ENCODE peak calls at places on chromosomes 11 and 22, in six cellular contexts. Z is Panc1, B is GM23338, H is HCT116, N is K562, M is GM12878. X is an unnamed sample.

GRCh38 chr11:36014906-36015305 is 71.0 kb downstream of the LDLRAD3 start:
- ATAC-seq in Z (no peak), M (no peak), N (no peak), H (no peak), B (no peak), X (no peak)

GRCh38 chr11:60855726-60856633 is at the start of gene PTGDR2:
- ATAC-seq in N (peak), M (no peak), B (no peak), Z (no peak), H (no peak), X (no peak)

GRCh38 chr22:35314161-35314942 is 14.7 kb downstream of the TOM1 start:
- ATAC-seq in B (peak), Z (no peak), N (no peak), H (no peak), M (no peak), X (no peak)

GRCh38 chr22:47287516-47287915 is 525.1 kb downstream of the TBC1D22A start:
- ATAC-seq in N (no peak), M (no peak), B (no peak), H (no peak), Z (no peak), X (no peak)

GRCh38 chr22:42960146-42960509 is 54.8 kb downstream of the PACSIN2 start:
- ATAC-seq in M (no peak), Z (peak), B (no peak), N (peak), H (no peak), X (no peak)

GRCh38 chr11:10606536-10607208 is 38.2 kb upstream of the LYVE1 start:
- ATAC-seq in H (no peak), B (no peak), Z (no peak), M (peak), N (no peak), X (peak)

GRCh38 chr11:70482529-70482917 is 84.2 kb downstream of the CTTN start:
- ATAC-seq in Z (peak), N (no peak), M (no peak), H (peak), B (no peak), X (peak)

GRCh38 chr11:118046964-118047700 is 29.7 kb upstream of the TMPRSS4 start:
- ATAC-seq in N (peak), B (no peak), M (peak), H (no peak), Z (no peak), X (no peak)

GRCh38 chr11:128528294-128528693 is 59.1 kb downstream of the ETS1 start:
- ATAC-seq in B (no peak), M (no peak), N (no peak), Z (no peak), H (no peak), X (no peak)

GRCh38 chr11:93700830-93701229 is 39.3 kb downstream of the CEP295 start:
- ATAC-seq in Z (no peak), B (no peak), N (no peak), M (no peak), H (no peak), X (no peak)

GRCh38 chr11:71209181-71209580 is 43.2 kb downstream of the SHANK2 start:
- ATAC-seq in B (no peak), M (no peak), H (no peak), Z (no peak), N (no peak), X (no peak)

GRCh38 chr22:40037320-40037719 is 42.6 kb downstream of the FAM83F start:
- ATAC-seq in M (no peak), H (no peak), N (no peak), B (no peak), Z (no peak), X (no peak)

GRCh38 chr22:29030016-29030617 is 31.5 kb downstream of the C22orf31 start:
- ATAC-seq in N (no peak), Z (peak), M (no peak), H (peak), B (no peak), X (no peak)

GRCh38 chr11:102345923-102346322 is 1.1 kb upstream of the BIRC2 start:
- ATAC-seq in M (peak), Z (peak), N (peak), H (no peak), B (no peak), X (no peak)

GRCh38 chr22:23684561-23685031 is 6.2 kb upstream of the RGL4 start:
- ATAC-seq in N (peak), M (no peak), B (no peak), H (no peak), Z (no peak), X (peak)

GRCh38 chr22:46528121-46528610 is 9.3 kb downstream of the CELSR1 start:
- ATAC-seq in Z (peak), M (peak), N (peak), B (no peak), H (peak), X (no peak)

GRCh38 chr22:42262964-42263363 is 7.5 kb downstream of the TCF20 start:
- ATAC-seq in H (no peak), N (peak), B (no peak), M (peak), Z (no peak), X (no peak)

GRCh38 chr22:49686495-49687219 is 141.0 kb downstream of the BRD1 start:
- ATAC-seq in M (no peak), N (no peak), H (no peak), Z (no peak), B (no peak), X (no peak)

GRCh38 chr11:46743693-46744339 is 24.8 kb downstream of the F2 start:
- ATAC-seq in N (no peak), Z (no peak), M (no peak), H (no peak), B (no peak), X (no peak)

GRCh38 chr11:130278151-130278550 is 36.6 kb downstream of the ZBTB44 start:
- ATAC-seq in Z (no peak), B (no peak), N (no peak), H (no peak), M (peak), X (no peak)

GRCh38 chr11:129853508-129854228 is 38.0 kb downstream of the TMEM45B start:
- ATAC-seq in Z (peak), H (no peak), M (no peak), B (no peak), N (peak), X (no peak)

GRCh38 chr22:44540756-44541670 is 43.0 kb upstream of the RTL6 start:
- ATAC-seq in H (no peak), M (no peak), B (no peak), N (no peak), Z (no peak), X (no peak)

DNA sequence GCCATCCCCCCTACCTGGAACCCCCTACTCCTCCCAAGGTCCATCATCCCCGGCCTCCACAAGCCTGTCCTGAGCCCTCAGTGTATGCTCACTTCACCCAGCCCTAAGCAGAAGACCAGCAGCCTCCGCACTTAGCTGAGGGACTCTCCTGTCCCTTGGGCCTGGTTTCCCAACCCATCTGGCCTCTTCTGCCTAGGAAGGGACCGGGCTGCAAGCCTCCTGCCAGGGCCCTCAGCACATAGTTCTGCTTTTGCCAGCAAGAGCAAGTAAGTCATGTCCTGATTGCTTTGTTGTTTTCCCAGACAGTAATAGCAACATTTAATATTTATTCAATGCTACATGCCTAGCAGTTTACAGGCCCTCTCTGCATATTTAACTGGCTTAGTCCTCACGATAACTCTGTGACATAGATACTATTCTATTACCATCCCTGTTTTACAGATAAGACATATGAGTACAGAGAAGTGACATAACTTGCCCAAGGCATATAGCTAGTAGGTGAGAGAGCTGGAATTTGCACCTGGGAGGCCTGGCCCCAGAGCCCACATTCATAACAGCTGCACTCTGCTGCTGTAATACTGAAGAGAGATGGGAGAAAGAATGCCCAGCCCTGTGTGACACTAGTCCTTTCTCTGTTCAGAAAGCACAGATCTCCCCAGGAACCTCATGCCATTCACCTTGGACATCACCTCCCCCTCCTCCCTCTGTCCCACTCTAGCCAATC is 139.2 kb downstream of the PARVA start:
- ATAC-seq in H (no peak), N (no peak), B (no peak), M (no peak), Z (no peak), X (no peak)
- TF ChIP-seq POLR2AphosphoS5 in H (no peak), N (no peak), B (no peak), M (no peak), Z (no peak), X (no peak)

GRCh38 chr11:2885676-2886081 is at the start of gene CDKN1C:
- ATAC-seq in N (peak), Z (peak), H (peak), M (peak), B (peak), X (peak)
- TF ChIP-seq POLR2AphosphoS5 in N (peak), Z (peak), H (peak), M (no peak), B (peak), X (peak)

DNA sequence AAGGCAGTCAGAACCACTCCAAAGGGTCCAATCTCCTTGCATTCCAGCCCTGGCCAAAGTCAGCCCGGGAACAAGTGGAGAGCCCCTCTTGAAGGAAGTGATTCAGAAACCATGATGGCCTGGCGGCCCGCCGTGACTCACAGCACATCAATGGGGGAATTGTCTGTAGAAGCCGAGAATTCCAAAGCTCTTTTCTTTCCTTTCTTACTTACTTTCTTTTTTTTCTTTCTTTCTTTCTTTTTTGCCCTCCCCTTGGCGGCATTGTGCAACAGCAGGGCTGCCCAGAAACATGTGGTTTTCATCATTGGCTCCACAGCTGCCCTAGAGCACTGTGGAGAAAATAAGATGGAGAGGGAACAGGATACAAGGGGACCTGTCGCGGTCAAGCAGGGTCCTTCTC is 140.2 kb upstream of the TIMP3 start:
- ATAC-seq in Z (no peak), H (no peak), B (no peak), M (no peak), N (no peak), X (peak)
- TF ChIP-seq POLR2AphosphoS5 in Z (no peak), H (no peak), B (no peak), M (no peak), N (no peak), X (peak)

DNA sequence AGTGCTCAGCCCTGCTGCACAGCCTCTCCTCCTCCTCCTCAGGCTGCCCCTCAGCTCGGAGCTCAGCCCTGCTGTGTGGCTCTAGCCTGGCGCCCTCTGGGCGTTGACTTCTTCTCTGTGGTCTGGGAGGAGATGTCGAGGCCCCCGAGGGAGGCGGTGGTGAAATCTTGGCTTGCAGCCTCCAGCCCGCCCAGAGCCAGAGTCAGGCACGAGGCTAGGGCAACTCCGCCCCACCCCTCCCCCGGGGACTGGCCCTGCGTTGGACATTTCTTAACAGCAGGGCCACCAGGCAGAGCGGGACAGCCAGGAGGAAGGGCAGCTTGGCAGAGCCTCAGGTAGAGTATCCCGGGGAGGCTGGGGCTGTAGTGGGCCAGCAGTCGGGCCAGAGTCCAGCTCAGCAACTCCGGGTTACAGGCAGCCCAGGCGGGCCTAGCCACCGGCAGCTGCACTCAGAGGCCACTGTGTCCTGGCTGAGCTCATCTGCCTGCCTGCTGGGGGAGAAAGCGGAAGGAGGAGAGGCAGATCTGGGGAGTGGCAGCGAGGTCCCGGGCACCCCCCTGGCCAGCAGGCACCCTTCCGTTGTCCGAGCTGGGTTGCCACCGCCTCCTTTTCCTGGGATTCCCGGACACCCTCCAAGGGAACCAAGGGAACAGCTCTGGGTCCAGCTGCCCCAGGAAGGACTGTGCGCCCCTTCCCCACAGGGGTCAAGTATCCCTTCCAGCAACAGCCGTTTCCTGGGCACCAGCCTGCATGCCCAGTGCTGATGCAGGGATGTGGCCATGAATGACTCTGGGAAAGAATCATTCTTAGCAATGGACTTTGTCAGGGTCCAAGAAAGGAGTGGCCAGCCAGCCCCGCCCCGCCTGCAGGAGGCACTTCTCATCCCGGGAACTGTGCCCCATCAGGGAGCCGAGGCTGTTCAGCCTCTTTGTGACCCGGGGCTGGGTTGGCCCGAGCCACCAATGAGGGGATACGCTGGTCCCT is at the start of gene ALDH3B1:
- ATAC-seq in M (peak), N (peak), B (peak), H (peak), Z (peak), X (peak)
- TF ChIP-seq POLR2AphosphoS5 in M (no peak), N (no peak), B (no peak), H (peak), Z (peak), X (peak)

GRCh38 chr11:43951231-43951630 is 8.8 kb downstream of the C11orf96 start:
- ATAC-seq in N (no peak), Z (no peak), M (no peak), H (no peak), B (no peak), X (no peak)
- TF ChIP-seq POLR2AphosphoS5 in N (no peak), Z (no peak), M (no peak), H (no peak), B (no peak), X (no peak)

DNA sequence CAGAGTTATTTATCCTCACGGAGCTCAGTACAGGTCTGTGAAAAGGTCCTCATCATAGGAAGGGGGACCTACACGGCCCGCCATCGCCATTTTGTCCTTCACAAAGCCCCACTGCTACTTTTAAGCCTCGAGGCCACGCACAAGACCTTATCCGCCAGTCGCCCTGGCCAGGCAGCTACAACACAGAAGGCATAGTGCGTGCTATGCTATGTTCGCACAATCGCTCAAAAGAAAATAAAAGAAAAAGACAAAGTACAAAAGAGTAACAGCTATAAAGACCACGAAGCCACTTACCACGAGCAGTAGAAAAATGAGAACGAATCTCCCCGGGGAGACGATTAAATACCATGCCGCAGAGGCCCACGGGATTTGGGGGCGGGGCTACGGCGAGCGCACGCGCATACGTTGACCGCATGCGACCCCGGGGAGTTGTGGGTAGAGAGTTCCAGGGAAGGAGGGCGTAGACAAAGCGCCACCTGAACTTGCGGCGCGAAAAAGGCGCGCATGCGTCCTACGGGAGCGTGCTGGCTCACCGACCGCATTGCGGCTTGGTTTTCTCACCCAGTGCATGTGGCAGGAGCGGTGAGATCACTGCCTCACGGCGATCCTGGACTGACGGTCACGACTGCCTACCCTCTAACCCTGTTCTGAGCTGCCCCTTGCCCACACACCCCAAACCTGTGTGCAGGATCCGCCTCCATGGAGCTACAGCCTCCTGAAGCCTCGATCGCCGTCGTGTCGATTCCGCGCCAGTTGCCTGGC is 16.4 kb upstream of the WDR74 start:
- ATAC-seq in B (peak), Z (peak), N (peak), H (peak), M (peak), X (peak)
- TF ChIP-seq POLR2AphosphoS5 in B (peak), Z (peak), N (peak), H (peak), M (peak), X (peak)

X was measured in gastroesophageal sphincter.